ENCODE peak calls at places on chromosomes 6 and 20, in four cellular contexts. F, P, A and S are unnamed samples.
A peak's percentile ranks its signal among the peaks of the same experiment; 100 is the strongest.

GRCh38 chr6:57254055-57254717 is 32.1 kb upstream of the RAB23 start:
- DNase-seq in F (no peak), P (no peak), A (no peak), S (no peak)

GRCh38 chr6:88165877-88166492 is at the start of gene CNR1:
- DNase-seq in P (peak; percentile 4), F (peak; percentile 44), A (no peak), S (no peak)

GRCh38 chr6:29770286-29770685 is 47.1 kb downstream of the HLA-F start:
- DNase-seq in F (no peak), A (no peak), P (no peak), S (no peak)

GRCh38 chr6:66173587-66173986 is 466.6 kb upstream of the EYS start:
- DNase-seq in A (no peak), F (no peak), P (no peak), S (no peak)

GRCh38 chr6:108565893-108566292 is 5.2 kb downstream of the FOXO3 start:
- DNase-seq in P (no peak), F (peak; percentile 37), A (peak; percentile 88), S (no peak)

GRCh38 chr6:110337481-110337880 is 20.7 kb downstream of the METTL24 start:
- DNase-seq in A (no peak), F (no peak), P (peak; percentile 22), S (no peak)

GRCh38 chr20:58840816-58841538 is 9.7 kb downstream of the GNAS-AS1 start:
- DNase-seq in P (no peak), F (no peak), A (no peak), S (no peak)

GRCh38 chr6:19841181-19841580 is 4.0 kb downstream of the ID4 start:
- DNase-seq in F (no peak), A (no peak), P (no peak), S (no peak)

GRCh38 chr6:25250878-25251277 is 28.3 kb upstream of the CARMIL1 start:
- DNase-seq in F (no peak), P (peak; percentile 90), A (peak; percentile 46), S (peak; percentile 29)

GRCh38 chr20:37239026-37239451 is 22.6 kb downstream of the GHRH start:
- DNase-seq in F (no peak), P (no peak), A (peak; percentile 10), S (no peak)

GRCh38 chr6:24524801-24525200 is 30.0 kb downstream of the ALDH5A1 start:
- DNase-seq in A (peak; percentile 59), P (peak; percentile 58), F (no peak), S (peak; percentile 45)

GRCh38 chr6:26502169-26502568 is 2.1 kb downstream of the BTN1A1 start:
- DNase-seq in F (no peak), A (no peak), P (no peak), S (no peak)

GRCh38 chr20:32188376-32189122 is 19.0 kb downstream of the PLAGL2 start:
- DNase-seq in F (no peak), A (no peak), P (no peak), S (no peak)

GRCh38 chr6:161264181-161264580 is 9.7 kb downstream of the AGPAT4 start:
- DNase-seq in F (no peak), A (no peak), P (no peak), S (no peak)

GRCh38 chr6:151493495-151494234 is at the start of gene CCDC170:
- DNase-seq in A (no peak), F (peak; percentile 44), P (no peak), S (no peak)

DNA sequence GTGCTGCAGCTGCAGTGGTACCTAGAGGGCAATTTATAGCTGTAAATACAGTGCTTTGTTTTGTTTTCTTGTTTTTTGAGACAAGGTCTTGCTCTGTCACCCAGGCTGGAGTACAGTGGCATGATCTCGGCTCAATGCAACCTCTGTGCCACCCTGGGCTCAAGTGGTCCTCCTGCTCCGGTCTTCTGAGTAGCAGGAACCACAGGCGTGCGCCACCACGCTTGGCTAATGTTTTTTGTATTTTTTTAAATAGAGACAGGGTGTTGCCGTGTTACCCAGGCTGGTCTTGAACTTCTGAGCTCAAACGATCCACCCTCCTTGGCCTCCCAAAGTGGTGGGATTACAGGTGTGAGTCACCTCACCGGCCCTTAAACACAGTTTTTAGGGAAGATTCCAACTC is 26.8 kb downstream of the CHRNA4 start:
- DNase-seq in A (no peak), P (no peak), F (no peak), S (no peak)
- TF ChIP-seq CTCF in A (no peak), P (no peak), F (no peak), S (no peak)

DNA sequence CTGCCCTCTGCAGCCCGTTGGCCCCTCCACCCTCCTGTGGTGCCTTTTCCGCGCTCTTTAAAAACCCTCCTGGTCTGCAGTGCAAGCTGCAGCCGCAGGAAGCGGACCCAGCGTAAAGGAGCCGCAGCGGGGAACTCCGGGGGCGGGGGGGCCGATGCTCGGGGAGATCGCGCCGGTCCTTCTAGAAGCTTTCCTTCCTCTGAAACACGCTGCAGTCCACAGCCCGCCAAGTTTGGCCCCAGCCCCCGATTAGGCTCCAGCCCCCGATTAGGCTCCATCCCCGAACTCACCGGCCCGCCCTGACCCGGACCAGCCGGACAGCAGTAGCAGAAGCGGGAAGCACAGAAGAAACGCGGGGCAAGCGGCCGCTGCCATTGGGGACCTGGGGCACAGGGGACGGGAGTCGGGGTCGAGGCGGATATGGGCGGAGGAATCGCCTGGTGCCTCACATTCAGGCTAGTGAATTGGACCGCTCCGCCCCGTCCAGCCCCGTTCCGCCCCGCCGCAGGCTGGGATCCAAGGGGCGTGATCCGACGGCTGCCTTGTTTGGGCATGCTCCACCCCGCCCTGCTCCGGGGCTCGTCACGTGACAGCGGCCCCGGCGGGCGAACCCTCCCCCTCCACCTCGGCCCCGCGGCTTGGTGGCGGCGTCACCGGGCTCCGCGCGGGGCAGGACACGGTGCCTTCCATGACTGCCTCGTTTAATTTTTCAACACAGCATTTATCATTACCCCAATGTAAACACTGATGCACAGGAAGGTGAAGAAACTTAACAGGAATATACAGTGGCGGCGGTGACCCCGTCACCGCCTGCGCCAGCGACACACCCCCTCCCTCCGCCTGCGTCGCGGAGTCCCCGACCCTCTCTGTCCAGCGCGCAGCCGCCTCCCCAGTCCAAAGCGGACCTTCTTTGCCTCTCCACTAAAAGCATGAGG is 20.3 kb downstream of the RAET1L start:
- DNase-seq in F (peak; percentile 94), P (peak; percentile 76), A (peak; percentile 80), S (peak; percentile 88)
- TF ChIP-seq CTCF in F (no peak), P (no peak), A (no peak), S (no peak)

GRCh38 chr20:1298166-1298565 is 30.8 kb downstream of the SDCBP2 start:
- DNase-seq in F (no peak), A (no peak), P (no peak), S (no peak)

GRCh38 chr20:1298888-1299511 is 29.9 kb downstream of the SDCBP2 start:
- DNase-seq in A (no peak), P (no peak), F (no peak), S (no peak)

GRCh38 chr20:1301031-1301529 is 27.9 kb downstream of the SDCBP2 start:
- DNase-seq in F (no peak), A (peak; percentile 75), P (peak; percentile 66), S (no peak)

GRCh38 chr20:1300083-1300840 is 28.7 kb downstream of the SDCBP2 start:
- DNase-seq in F (no peak), A (no peak), P (no peak), S (no peak)

DNA sequence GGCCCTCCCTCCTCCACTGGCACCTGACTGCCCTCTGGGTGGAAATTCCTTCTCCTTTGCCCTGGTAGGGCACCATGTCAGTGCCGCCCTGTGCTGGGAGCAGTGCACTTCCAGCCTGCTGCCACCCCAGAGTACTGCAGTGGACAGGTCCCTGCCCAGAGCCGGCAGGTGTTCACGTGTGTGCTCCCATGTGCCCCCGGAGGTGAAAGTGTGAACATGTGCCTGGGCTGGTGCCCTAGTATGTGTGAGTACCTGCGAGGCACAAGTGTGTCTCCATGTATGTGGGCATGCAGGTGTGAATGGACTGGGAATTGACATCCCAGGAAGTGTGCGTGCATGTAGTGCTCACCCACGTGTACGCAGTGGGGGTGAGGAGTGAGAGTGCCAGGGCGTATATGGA is 29.4 kb downstream of the SDCBP2 start:
- DNase-seq in P (no peak), A (no peak), F (no peak), S (peak; percentile 43)
- TF ChIP-seq CTCF in P (peak; percentile 32), A (no peak), F (no peak), S (no peak)

GRCh38 chr6:42173101-42173500 is at the start of gene GUCA1A:
- DNase-seq in P (no peak), A (no peak), F (no peak), S (no peak)

GRCh38 chr6:42179261-42179955 is 6.2 kb downstream of the GUCA1A start:
- DNase-seq in P (no peak), F (no peak), A (no peak), S (no peak)

GRCh38 chr6:42177514-42178364 is 4.6 kb downstream of the GUCA1A start:
- DNase-seq in F (no peak), A (no peak), P (no peak), S (no peak)

GRCh38 chr6:42176981-42177380 is 3.8 kb downstream of the GUCA1A start:
- DNase-seq in A (no peak), F (no peak), P (no peak), S (no peak)

DNA sequence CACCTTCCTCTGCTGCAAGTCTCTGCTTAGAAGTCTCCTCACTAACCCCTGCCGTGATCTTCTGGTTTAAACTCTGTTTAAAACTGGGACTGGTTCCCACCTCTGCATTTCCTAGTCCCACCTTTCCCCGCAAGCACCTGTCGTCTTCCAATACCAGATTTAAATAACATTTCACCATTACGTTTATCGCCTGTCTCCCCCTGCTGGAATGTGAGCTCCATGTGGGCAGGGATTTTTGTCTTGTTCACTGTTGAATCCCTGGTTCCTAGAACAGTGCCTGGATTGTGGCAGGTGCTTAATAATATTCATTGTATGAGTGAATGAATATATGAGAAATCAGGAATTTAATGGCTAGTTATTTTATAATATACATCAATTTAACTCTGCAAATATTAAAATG is 2.7 kb downstream of the GUCA1A start:
- DNase-seq in A (no peak), P (no peak), F (no peak), S (no peak)
- TF ChIP-seq CTCF in A (peak; percentile 29), P (no peak), F (no peak), S (no peak)

GRCh38 chr6:76681781-76682180 is 609.3 kb upstream of the IMPG1 start:
- DNase-seq in F (no peak), A (no peak), P (no peak), S (no peak)

GRCh38 chr6:76682842-76683241 is 610.4 kb upstream of the IMPG1 start:
- DNase-seq in A (peak; percentile 10), P (peak; percentile 26), F (no peak), S (no peak)

GRCh38 chr6:76683985-76684384 is 611.5 kb upstream of the IMPG1 start:
- DNase-seq in A (no peak), F (no peak), P (no peak), S (no peak)

DNA sequence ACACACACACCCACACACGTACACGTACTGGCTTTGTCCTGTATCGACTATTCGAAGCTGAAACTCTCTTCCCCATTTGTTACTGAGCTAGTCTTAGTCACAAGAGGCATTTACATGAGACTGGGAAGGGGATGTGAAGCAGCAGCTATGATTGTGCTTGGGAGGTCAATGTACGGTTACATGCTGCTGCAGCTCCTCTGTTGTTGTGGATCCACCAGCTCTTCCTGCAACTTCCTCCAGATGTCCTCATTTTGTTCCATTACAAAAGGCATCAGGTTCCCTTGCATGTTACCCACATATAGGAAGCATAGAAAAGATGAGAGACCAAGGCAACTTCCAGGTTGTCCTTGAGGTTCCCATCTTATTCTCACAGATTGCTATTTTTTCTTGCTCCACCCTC is 612.4 kb upstream of the IMPG1 start:
- DNase-seq in A (peak; percentile 2), P (no peak), F (no peak), S (no peak)
- TF ChIP-seq CTCF in A (no peak), P (no peak), F (no peak), S (no peak)